ENCODE peak calls at places on chromosomes 13 and 19, in four cellular contexts. M, A, V and R are unnamed samples. For H3K4me1, the result is how much of the 10 kb centered on the place peaks cover.

GRCh38 chr13:26985285-26985878 is 186.2 kb downstream of the USP12 start:
- DNase-seq in A (no peak), V (peak), M (peak), R (peak)

GRCh38 chr19:13121551-13122274 is 3.6 kb downstream of the NACC1 start:
- DNase-seq in V (no peak), A (no peak), M (no peak), R (no peak)

GRCh38 chr13:40878321-40878720 is 88.9 kb downstream of the SLC25A15 start:
- DNase-seq in A (no peak), M (no peak), V (no peak), R (no peak)

GRCh38 chr19:42315024-42315423 is 1.9 kb downstream of the TMEM145 start:
- DNase-seq in M (no peak), A (no peak), V (no peak), R (no peak)

GRCh38 chr19:34556500-34556899 is 74.9 kb downstream of the WTIP start:
- DNase-seq in A (no peak), M (peak), V (no peak), R (no peak)

GRCh38 chr13:23790591-23791170 is 98.5 kb downstream of the MIPEP start:
- DNase-seq in A (no peak), M (no peak), V (no peak), R (no peak)

GRCh38 chr13:97780486-97780885 is 173.0 kb upstream of the IPO5 start:
- DNase-seq in V (no peak), A (no peak), M (no peak), R (no peak)

GRCh38 chr19:17406039-17406886 is 833 bp upstream of the BST2 start:
- DNase-seq in V (no peak), A (no peak), M (peak), R (no peak)

GRCh38 chr13:44174769-44175425 is 198.7 kb upstream of the SERP2 start:
- DNase-seq in A (peak), V (peak), M (peak), R (no peak)

GRCh38 chr13:75938811-75939525 is 302.8 kb downstream of the LMO7 start:
- DNase-seq in A (no peak), V (no peak), M (no peak), R (no peak)

GRCh38 chr13:110443633-110444225 is 117.8 kb downstream of the RAB20 start:
- DNase-seq in A (no peak), M (no peak), V (no peak), R (no peak)

GRCh38 chr19:8050274-8051096 is 2.1 kb upstream of the CCL25 start:
- DNase-seq in M (peak), V (peak), A (peak), R (peak)
- TF ChIP-seq POLR2A in M (peak), V (no peak), A (no peak), R (no peak)

DNA sequence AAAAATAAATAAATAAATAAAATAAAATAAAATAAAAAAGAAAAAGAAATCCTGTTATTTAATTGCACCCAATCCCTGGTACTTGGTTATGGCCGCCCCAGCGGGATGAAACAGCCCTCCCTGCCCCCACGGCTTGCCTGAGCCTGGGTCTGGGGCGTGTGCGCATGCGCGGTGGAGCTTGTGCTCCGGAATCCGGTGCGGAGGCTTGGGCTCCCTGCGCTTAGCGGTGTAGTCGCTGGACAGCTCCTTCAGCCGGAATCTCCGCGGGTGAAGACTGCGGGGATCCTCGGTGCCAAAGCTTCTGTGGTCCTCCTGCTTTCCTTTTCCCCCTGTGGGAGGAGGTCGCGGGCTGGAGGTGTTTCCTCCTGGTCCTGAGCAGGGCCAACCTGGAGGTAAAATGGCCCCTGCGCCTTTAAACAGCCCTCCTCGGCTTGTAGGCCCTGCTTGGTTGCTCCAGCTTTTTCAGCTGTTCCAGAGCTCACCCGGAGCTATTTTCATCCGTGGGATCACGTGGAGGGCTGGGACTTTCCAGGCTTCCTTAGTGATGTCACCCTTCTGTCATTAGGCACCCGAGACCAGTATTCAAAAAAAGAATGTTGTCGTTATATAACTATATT is at the start of gene PLA2G4C:
- DNase-seq in M (peak), A (peak), V (peak), R (peak)
- TF ChIP-seq POLR2AphosphoS5 in M (no peak), A (peak), V (peak), R (peak)

GRCh38 chr19:49338023-49338677 is 2.9 kb downstream of the CD37 start:
- DNase-seq in V (no peak), A (peak), M (no peak), R (no peak)
- H3K4me1 ChIP-seq in V (half or more), A (under half), M (half or more), R (under half)

GRCh38 chr13:39347926-39348901 is 254.8 kb downstream of the LHFPL6 start:
- DNase-seq in V (no peak), M (no peak), A (no peak), R (no peak)
- TF ChIP-seq POLR2A in V (no peak), M (no peak), A (no peak), R (no peak)

GRCh38 chr13:93398167-93398566 is 171.6 kb downstream of the GPC6 start:
- DNase-seq in M (no peak), A (no peak), V (no peak), R (no peak)
- TF ChIP-seq POLR2AphosphoS5 in M (no peak), A (no peak), V (no peak), R (no peak)

GRCh38 chr19:14565298-14565679 is 6.6 kb downstream of the NDUFB7 start:
- DNase-seq in M (no peak), V (no peak), A (no peak), R (no peak)
- H3K4me1 ChIP-seq in M (half or more), V (half or more), A (under half), R (under half)